ENCODE peak calls at places on chromosomes 11 and 22, in nine cellular contexts. L is NCI-H460; V is NCI-H1105; G is omental fat pad; N is AG20443; W is GM04503; Y is activated CD8-positive, alpha-beta T cell treated with anti-CD3 and anti-CD28 coated beads for 36 hours; S is SW 1271; F is body of pancreas. Z is an unnamed sample.

GRCh38 chr11:84398017-84398626 is 1112.0 kb upstream of the CCDC90B start:
- DNase-seq in Y (no peak), N (peak; percentile 20), V (no peak), L (no peak), S (no peak), F (peak; percentile 38), W (no peak), G (no peak), Z (no peak)

GRCh38 chr22:19554834-19555404 is 30.7 kb upstream of the CLDN5 start:
- DNase-seq in G (no peak), L (no peak), V (no peak), Y (no peak), N (peak; percentile 47), W (no peak), F (no peak), S (no peak), Z (no peak)

GRCh38 chr11:1077033-1077416 is 2.4 kb downstream of the MUC2 start:
- DNase-seq in V (no peak), L (no peak), F (peak; percentile 3), G (no peak), Y (no peak), S (no peak), W (no peak), N (no peak), Z (no peak)

GRCh38 chr22:46201059-46201757 is 48.9 kb downstream of the CDPF1 start:
- DNase-seq in N (no peak), S (no peak), G (no peak), Y (no peak), V (no peak), F (peak; percentile 15), W (no peak), L (no peak), Z (no peak)

GRCh38 chr11:79201637-79202347 is 239.0 kb downstream of the TENM4 start:
- DNase-seq in N (no peak), L (no peak), W (no peak), F (no peak), G (no peak), S (no peak), V (no peak), Y (peak; percentile 2), Z (no peak)

GRCh38 chr11:125167292-125167953 is 2.9 kb downstream of the PKNOX2 start:
- DNase-seq in L (no peak), Y (no peak), V (no peak), F (peak; percentile 68), N (peak; percentile 20), G (no peak), S (no peak), W (no peak), Z (no peak)

GRCh38 chr22:19965771-19966709 is 24.4 kb upstream of the TXNRD2 start:
- DNase-seq in V (peak; percentile 69), N (no peak), G (no peak), W (no peak), Y (no peak), L (no peak), F (no peak), S (no peak), Z (no peak)

GRCh38 chr11:69787457-69787856 is 12.3 kb upstream of the FGF4 start:
- DNase-seq in W (no peak), N (no peak), L (no peak), Y (no peak), F (no peak), V (no peak), S (no peak), G (no peak), Z (no peak)

GRCh38 chr11:93236741-93237675 is 39.2 kb upstream of the SLC36A4 start:
- DNase-seq in F (peak; percentile 51), L (peak; percentile 41), Y (peak; percentile 19), G (no peak), N (peak; percentile 51), V (no peak), S (no peak), W (no peak), Z (no peak)

GRCh38 chr22:22773427-22773826 is 114.2 kb upstream of the IGLL5 start:
- DNase-seq in V (no peak), Y (no peak), L (no peak), G (no peak), F (no peak), W (no peak), N (no peak), S (no peak), Z (no peak)

GRCh38 chr11:128565881-128566280 is 21.5 kb downstream of the ETS1 start:
- DNase-seq in F (peak; percentile 20), N (no peak), Y (no peak), W (no peak), G (no peak), L (no peak), S (no peak), V (no peak), Z (no peak)

GRCh38 chr11:114255289-114255688 is 40.9 kb upstream of the NNMT start:
- DNase-seq in G (no peak), F (no peak), L (no peak), N (no peak), V (no peak), S (no peak), Y (no peak), W (no peak), Z (no peak)

GRCh38 chr22:40417041-40417440 is 46.6 kb downstream of the SGSM3 start:
- DNase-seq in G (no peak), N (no peak), L (no peak), W (no peak), Y (no peak), V (no peak), F (no peak), S (no peak), Z (no peak)

GRCh38 chr11:68014157-68014965 is 4.2 kb downstream of the ALDH3B1 start:
- DNase-seq in W (peak; percentile 31), S (peak; percentile 87), G (no peak), Y (no peak), F (peak; percentile 55), L (peak; percentile 96), V (no peak), N (peak; percentile 73), Z (peak; percentile 69)

GRCh38 chr11:2196970-2197770 is 25.6 kb upstream of the TH start:
- DNase-seq in V (peak; percentile 79), F (peak; percentile 87), N (peak; percentile 89), L (peak; percentile 43), G (peak; percentile 36), Y (peak; percentile 86), W (no peak), S (no peak), Z (peak; percentile 24)

GRCh38 chr11:67364169-67364568 is 9.2 kb downstream of the CLCF1 start:
- DNase-seq in N (no peak), W (no peak), V (no peak), Y (no peak), G (no peak), S (no peak), F (no peak), L (no peak), Z (no peak)

GRCh38 chr11:2166091-2166851 is 5.3 kb upstream of the INS start:
- DNase-seq in N (peak; percentile 59), L (no peak), V (peak; percentile 20), G (no peak), S (no peak), W (no peak), F (peak; percentile 62), Y (peak; percentile 59), Z (no peak)

GRCh38 chr22:41048791-41049717 is 43.3 kb upstream of the EP300 start:
- DNase-seq in S (no peak), Y (no peak), G (peak; percentile 36), V (no peak), N (peak; percentile 94), F (peak; percentile 62), W (peak; percentile 36), L (no peak), Z (no peak)

GRCh38 chr11:77215106-77215505 is 86.4 kb downstream of the GDPD4 start:
- DNase-seq in N (no peak), S (no peak), V (no peak), L (no peak), F (no peak), Y (no peak), G (no peak), W (no peak), Z (no peak)

GRCh38 chr11:77208535-77208934 is 80.5 kb downstream of the MYO7A start:
- DNase-seq in F (no peak), G (no peak), L (no peak), Y (no peak), S (no peak), V (no peak), N (no peak), W (no peak), Z (no peak)

GRCh38 chr22:16866167-16866566 is 41.0 kb upstream of the XKR3 start:
- DNase-seq in N (peak; percentile 8), W (no peak), F (no peak), L (no peak), Y (no peak), S (no peak), V (no peak), G (no peak), Z (no peak)

GRCh38 chr11:111352235-111352746 is 26.8 kb downstream of the POU2AF1 start:
- DNase-seq in L (no peak), F (no peak), V (no peak), N (no peak), Y (no peak), W (no peak), G (no peak), S (no peak), Z (no peak)

GRCh38 chr11:28460348-28460747 is 352.2 kb downstream of the METTL15 start:
- DNase-seq in Y (no peak), V (no peak), N (no peak), S (no peak), W (no peak), F (no peak), G (no peak), L (no peak), Z (no peak)

GRCh38 chr22:29061773-29062172 is at the start of gene C22orf31:
- DNase-seq in Y (no peak), S (no peak), W (no peak), L (no peak), N (no peak), G (no peak), V (no peak), F (no peak), Z (no peak)

GRCh38 chr22:28014141-28015055 is 95.3 kb upstream of the PITPNB start:
- DNase-seq in Y (no peak), W (no peak), G (no peak), L (no peak), F (peak; percentile 2), S (no peak), V (peak; percentile 82), N (no peak), Z (no peak)

GRCh38 chr11:3161309-3161708 is 3.8 kb downstream of the OSBPL5 start:
- DNase-seq in F (peak; percentile 4), W (no peak), S (no peak), V (no peak), N (no peak), G (no peak), L (no peak), Y (no peak), Z (no peak)

GRCh38 chr11:326842-327580 is 6.4 kb upstream of the IFITM3 start:
- DNase-seq in N (no peak), W (no peak), L (no peak), G (peak; percentile 59), F (peak; percentile 78), V (no peak), Y (peak; percentile 94), S (no peak), Z (no peak)

Z was measured in Panc1.